ENCODE peak calls at places on chromosomes 4 and X, in four cellular contexts. One of them, this sample, is unnamed.

GRCh38 chrX:119870626-119871131 is 854 bp downstream of the RNF113A start:
- DNase-seq in cardiac muscle cell: peak
- DNase-seq in ovary: no peak
- DNase-seq in mammary epithelial cell: peak
- DNase-seq in this sample: peak

GRCh38 chrX:154448484-154448883 is 4.5 kb downstream of the FAM50A start:
- DNase-seq in ovary: no peak
- DNase-seq in mammary epithelial cell: no peak
- DNase-seq in cardiac muscle cell: no peak
- DNase-seq in this sample: no peak

GRCh38 chr4:168710353-168710946 is 213.6 kb downstream of the PALLD start:
- DNase-seq in cardiac muscle cell: peak
- DNase-seq in mammary epithelial cell: peak
- DNase-seq in ovary: peak
- DNase-seq in this sample: peak

GRCh38 chr4:84698962-84699671 is 116.2 kb downstream of the CDS1 start:
- DNase-seq in mammary epithelial cell: no peak
- DNase-seq in cardiac muscle cell: no peak
- DNase-seq in ovary: no peak
- DNase-seq in this sample: no peak

GRCh38 chr4:146506272-146506671 is 15.5 kb downstream of the SLC10A7 start:
- DNase-seq in mammary epithelial cell: no peak
- DNase-seq in ovary: no peak
- DNase-seq in cardiac muscle cell: no peak
- DNase-seq in this sample: no peak

GRCh38 chr4:83362492-83363329 is 28.1 kb upstream of the HPSE start:
- DNase-seq in mammary epithelial cell: peak
- DNase-seq in ovary: no peak
- DNase-seq in cardiac muscle cell: no peak
- DNase-seq in this sample: peak

GRCh38 chr4:152968806-152969394 is 32.8 kb downstream of the FHDC1 start:
- DNase-seq in cardiac muscle cell: no peak
- DNase-seq in ovary: no peak
- DNase-seq in mammary epithelial cell: peak
- DNase-seq in this sample: peak

GRCh38 chr4:164977243-164978164 is at the start of gene TRIM61:
- DNase-seq in ovary: peak
- DNase-seq in mammary epithelial cell: no peak
- DNase-seq in cardiac muscle cell: peak
- DNase-seq in this sample: no peak

GRCh38 chrX:18887177-18887820 is 96.6 kb downstream of the PHKA2 start:
- DNase-seq in mammary epithelial cell: no peak
- DNase-seq in ovary: no peak
- DNase-seq in cardiac muscle cell: no peak
- DNase-seq in this sample: peak

GRCh38 chr4:11507920-11508319 is 79.2 kb upstream of the HS3ST1 start:
- DNase-seq in ovary: no peak
- DNase-seq in cardiac muscle cell: no peak
- DNase-seq in mammary epithelial cell: no peak
- DNase-seq in this sample: no peak

GRCh38 chr4:7823416-7823824 is 116.2 kb downstream of the AFAP1 start:
- DNase-seq in cardiac muscle cell: no peak
- DNase-seq in mammary epithelial cell: no peak
- DNase-seq in ovary: peak
- DNase-seq in this sample: no peak

GRCh38 chrX:136159615-136160025 is 12.3 kb downstream of the FHL1 start:
- DNase-seq in cardiac muscle cell: no peak
- DNase-seq in mammary epithelial cell: no peak
- DNase-seq in ovary: no peak
- DNase-seq in this sample: no peak
- H3K27ac ChIP-seq in cardiac muscle cell: no peak
- H3K27ac ChIP-seq in mammary epithelial cell: no peak
- H3K27ac ChIP-seq in ovary: no peak
- H3K27ac ChIP-seq in this sample: no peak

GRCh38 chr4:52659722-52660261 is 691 bp upstream of the USP46 start:
- DNase-seq in cardiac muscle cell: peak
- DNase-seq in mammary epithelial cell: peak
- DNase-seq in ovary: peak
- DNase-seq in this sample: peak

GRCh38 chr4:52657317-52657629 is 1.8 kb downstream of the USP46 start:
- DNase-seq in ovary: no peak
- DNase-seq in cardiac muscle cell: no peak
- DNase-seq in mammary epithelial cell: no peak
- DNase-seq in this sample: no peak

GRCh38 chr4:52657630-52658501 is 1.2 kb downstream of the USP46 start:
- DNase-seq in cardiac muscle cell: peak
- DNase-seq in ovary: peak
- DNase-seq in mammary epithelial cell: peak
- DNase-seq in this sample: peak

GRCh38 chr4:52659016-52659721 is at the start of gene USP46:
- DNase-seq in cardiac muscle cell: peak
- DNase-seq in ovary: peak
- DNase-seq in mammary epithelial cell: peak
- DNase-seq in this sample: peak

DNA sequence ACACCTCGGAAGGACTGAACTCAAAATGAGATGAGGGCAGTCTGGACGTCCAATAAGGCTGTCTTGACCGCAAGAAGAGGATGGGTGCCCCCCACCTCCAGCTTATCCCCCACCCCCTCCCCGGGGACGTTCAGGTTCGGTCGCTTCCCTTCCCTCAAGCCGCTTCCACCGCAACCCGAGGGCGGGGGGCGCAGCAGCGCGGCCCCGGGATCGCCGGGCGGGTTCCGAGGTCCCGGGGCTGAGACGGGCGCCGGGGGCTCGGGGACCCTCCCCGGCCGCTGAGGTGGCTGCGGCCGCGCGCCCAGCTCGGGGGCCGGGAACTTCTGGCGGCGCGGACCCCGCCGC is 458 bp downstream of the USP46 start:
- DNase-seq in mammary epithelial cell: no peak
- DNase-seq in cardiac muscle cell: no peak
- DNase-seq in ovary: peak
- DNase-seq in this sample: no peak
- H3K27ac ChIP-seq in mammary epithelial cell: peak
- H3K27ac ChIP-seq in cardiac muscle cell: peak
- H3K27ac ChIP-seq in ovary: peak
- H3K27ac ChIP-seq in this sample: peak

GRCh38 chr4:137543650-137544049 is 11.4 kb upstream of the PCDH18 start:
- DNase-seq in mammary epithelial cell: no peak
- DNase-seq in ovary: no peak
- DNase-seq in cardiac muscle cell: no peak
- DNase-seq in this sample: no peak

GRCh38 chr4:137543198-137543597 is 10.9 kb upstream of the PCDH18 start:
- DNase-seq in ovary: no peak
- DNase-seq in cardiac muscle cell: no peak
- DNase-seq in mammary epithelial cell: no peak
- DNase-seq in this sample: no peak

GRCh38 chr4:137541181-137541580 is 8.9 kb upstream of the PCDH18 start:
- DNase-seq in cardiac muscle cell: no peak
- DNase-seq in mammary epithelial cell: no peak
- DNase-seq in ovary: no peak
- DNase-seq in this sample: no peak

GRCh38 chr4:137540356-137540755 is 8.1 kb upstream of the PCDH18 start:
- DNase-seq in mammary epithelial cell: no peak
- DNase-seq in cardiac muscle cell: no peak
- DNase-seq in ovary: no peak
- DNase-seq in this sample: no peak

GRCh38 chr4:137541866-137542648 is 9.8 kb upstream of the PCDH18 start:
- DNase-seq in ovary: no peak
- DNase-seq in mammary epithelial cell: no peak
- DNase-seq in cardiac muscle cell: no peak
- DNase-seq in this sample: no peak
- H3K27ac ChIP-seq in ovary: peak
- H3K27ac ChIP-seq in mammary epithelial cell: no peak
- H3K27ac ChIP-seq in cardiac muscle cell: no peak
- H3K27ac ChIP-seq in this sample: peak

GRCh38 chrX:23765868-23766267 is 17.1 kb upstream of the SAT1 start:
- DNase-seq in ovary: no peak
- DNase-seq in mammary epithelial cell: no peak
- DNase-seq in cardiac muscle cell: no peak
- DNase-seq in this sample: no peak
- H3K27ac ChIP-seq in ovary: no peak
- H3K27ac ChIP-seq in mammary epithelial cell: no peak
- H3K27ac ChIP-seq in cardiac muscle cell: no peak
- H3K27ac ChIP-seq in this sample: no peak

GRCh38 chrX:112819813-112820212 is 20.8 kb downstream of the AMOT start:
- DNase-seq in cardiac muscle cell: no peak
- DNase-seq in ovary: no peak
- DNase-seq in mammary epithelial cell: no peak
- DNase-seq in this sample: no peak

GRCh38 chrX:112820364-112821308 is 20.0 kb downstream of the AMOT start:
- DNase-seq in mammary epithelial cell: peak
- DNase-seq in ovary: no peak
- DNase-seq in cardiac muscle cell: no peak
- DNase-seq in this sample: no peak

GRCh38 chrX:112816908-112817307 is 23.7 kb downstream of the AMOT start:
- DNase-seq in ovary: no peak
- DNase-seq in cardiac muscle cell: no peak
- DNase-seq in mammary epithelial cell: no peak
- DNase-seq in this sample: no peak

GRCh38 chrX:112818114-112819012 is 22.3 kb downstream of the AMOT start:
- DNase-seq in ovary: peak
- DNase-seq in cardiac muscle cell: no peak
- DNase-seq in mammary epithelial cell: peak
- DNase-seq in this sample: peak

DNA sequence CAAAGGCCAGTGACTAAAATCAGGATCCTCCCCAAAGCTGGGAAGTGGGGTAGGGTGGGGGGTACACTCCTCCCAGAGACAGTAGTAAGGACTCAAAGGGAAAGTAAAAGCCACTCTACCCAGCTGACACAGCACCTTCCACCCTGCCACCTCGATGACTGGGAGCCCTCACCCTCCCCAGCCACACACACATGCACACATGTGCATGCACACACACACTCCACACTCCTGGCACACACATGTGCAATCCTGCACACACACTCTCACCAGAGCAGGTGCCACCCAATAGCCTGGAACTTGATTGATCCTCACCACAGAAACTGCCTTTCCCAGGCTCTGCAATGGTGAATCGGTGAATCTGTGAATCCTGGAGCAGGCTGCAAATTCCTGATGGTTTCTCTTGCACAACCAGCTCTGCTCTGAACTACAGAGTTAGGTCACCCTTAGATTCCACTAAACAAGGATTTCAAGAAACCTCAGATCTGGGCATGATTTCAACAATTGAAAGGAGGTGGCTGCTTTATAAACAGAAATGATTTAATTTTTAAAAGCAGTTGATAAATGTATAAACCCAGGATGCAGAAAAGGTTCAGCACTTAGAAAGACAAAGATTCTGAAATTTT is 21.5 kb downstream of the AMOT start:
- DNase-seq in cardiac muscle cell: no peak
- DNase-seq in ovary: peak
- DNase-seq in mammary epithelial cell: peak
- DNase-seq in this sample: no peak
- H3K27ac ChIP-seq in cardiac muscle cell: peak
- H3K27ac ChIP-seq in ovary: no peak
- H3K27ac ChIP-seq in mammary epithelial cell: no peak
- H3K27ac ChIP-seq in this sample: no peak